ENCODE peak calls at places on chromosome 18, in six cellular contexts. L, M, S, Y, E and T are unnamed samples.

GRCh38 chr18:2854871-2855270 is 8.1 kb downstream of the EMILIN2 start:
- DNase-seq in S (no peak), E (peak), Y (no peak), M (no peak), L (no peak), T (no peak)

GRCh38 chr18:23916338-23916737 is 98.2 kb upstream of the TTC39C start:
- DNase-seq in Y (no peak), S (no peak), E (no peak), M (no peak), L (no peak), T (no peak)

GRCh38 chr18:43312891-43313290 is 35.6 kb upstream of the SYT4 start:
- DNase-seq in Y (no peak), S (no peak), L (no peak), M (no peak), E (no peak), T (peak)

GRCh38 chr18:2083691-2084090 is 487.6 kb downstream of the METTL4 start:
- DNase-seq in M (no peak), S (no peak), E (no peak), L (no peak), Y (no peak), T (no peak)

GRCh38 chr18:323253-323622 is 55.4 kb upstream of the THOC1 start:
- DNase-seq in S (no peak), E (peak), M (peak), Y (peak), L (no peak), T (peak)

GRCh38 chr18:23131693-23132319 is 3.5 kb upstream of the CABLES1 start:
- DNase-seq in L (no peak), S (no peak), E (peak), Y (peak), M (peak), T (peak)

GRCh38 chr18:11872479-11873136 is 21.4 kb downstream of the CHMP1B start:
- DNase-seq in Y (no peak), L (no peak), E (peak), M (no peak), S (no peak), T (peak)

GRCh38 chr18:21903688-21904087 is 163.1 kb downstream of the MIB1 start:
- DNase-seq in L (no peak), E (peak), Y (no peak), M (no peak), S (no peak), T (no peak)

GRCh38 chr18:37547196-37547595 is 18.4 kb downstream of the CELF4 start:
- DNase-seq in E (peak), M (no peak), L (no peak), S (no peak), Y (no peak), T (no peak)

GRCh38 chr18:36419188-36419912 is 121.8 kb downstream of the FHOD3 start:
- DNase-seq in S (no peak), M (no peak), E (no peak), Y (peak), L (no peak), T (no peak)

GRCh38 chr18:33201509-33201926 is 239.0 kb downstream of the CCDC178 start:
- DNase-seq in S (peak), L (no peak), Y (no peak), M (peak), E (peak), T (peak)

GRCh38 chr18:68623342-68623741 is 91.6 kb downstream of the TMX3 start:
- DNase-seq in S (peak), M (peak), E (peak), L (no peak), Y (peak), T (peak)
- TF ChIP-seq CTCF in S (peak), M (peak), E (peak), L (peak), Y (peak), T (peak)

DNA sequence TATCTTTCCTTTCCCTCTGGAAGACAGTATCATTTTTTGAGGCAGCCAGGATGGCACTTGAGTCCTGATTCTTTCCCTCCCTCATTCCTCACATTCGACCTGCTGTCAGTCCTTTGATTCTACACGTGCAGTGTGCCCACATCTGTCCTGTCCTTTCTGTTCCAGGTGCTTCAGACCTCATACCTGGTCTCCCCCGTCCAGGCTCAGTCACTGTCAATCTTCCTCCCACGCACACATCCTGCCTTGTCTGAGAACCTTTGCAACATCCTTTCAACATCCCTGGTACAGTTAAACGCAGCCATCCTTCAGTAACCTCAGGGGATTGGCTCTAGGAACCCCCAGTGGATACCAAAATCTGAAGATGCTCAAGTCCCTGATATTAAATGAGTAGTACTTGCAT is 10.1 kb downstream of the BCL2 start:
- DNase-seq in Y (no peak), L (no peak), S (no peak), M (no peak), E (no peak), T (no peak)
- TF ChIP-seq CTCF in Y (no peak), L (no peak), S (no peak), M (no peak), E (no peak), T (no peak)

GRCh38 chr18:3889803-3890202 is 439.8 kb downstream of the TGIF1 start:
- DNase-seq in M (peak), L (no peak), Y (peak), S (no peak), E (peak), T (peak)

GRCh38 chr18:3879836-3880120 is 429.8 kb downstream of the TGIF1 start:
- DNase-seq in M (no peak), E (no peak), L (no peak), Y (no peak), S (no peak), T (no peak)

GRCh38 chr18:3886575-3887322 is 436.8 kb downstream of the TGIF1 start:
- DNase-seq in S (no peak), L (no peak), Y (no peak), M (no peak), E (no peak), T (no peak)

GRCh38 chr18:3889121-3889520 is 439.1 kb downstream of the TGIF1 start:
- DNase-seq in M (no peak), Y (peak), L (no peak), E (no peak), S (no peak), T (no peak)

GRCh38 chr18:3885209-3885792 is 435.3 kb downstream of the TGIF1 start:
- DNase-seq in E (no peak), M (peak), L (no peak), S (no peak), Y (no peak), T (no peak)
- TF ChIP-seq CTCF in E (peak), M (peak), L (no peak), S (peak), Y (no peak), T (peak)

DNA sequence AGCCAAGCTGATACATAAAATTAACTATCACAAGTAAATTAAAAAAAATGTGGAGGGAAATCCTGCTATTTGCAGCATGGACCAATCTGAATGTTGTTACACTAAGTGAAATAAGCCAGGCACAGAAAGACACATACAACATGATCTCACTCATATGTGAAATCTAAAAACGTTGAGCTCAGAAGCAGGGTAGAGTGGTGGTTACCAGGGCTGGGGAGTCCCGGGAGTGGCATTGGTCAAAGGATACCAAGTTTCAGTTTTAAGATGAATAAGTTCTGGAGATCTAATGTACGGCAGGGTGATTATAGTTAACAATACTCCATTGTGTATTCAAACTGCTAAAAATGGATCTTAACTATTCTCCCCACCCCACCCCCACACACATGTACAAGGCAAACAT is 459.5 kb downstream of the GALR1 start:
- DNase-seq in M (no peak), L (no peak), Y (no peak), E (no peak), S (no peak), T (no peak)
- TF ChIP-seq CTCF in M (no peak), L (no peak), Y (no peak), E (no peak), S (no peak), T (no peak)

GRCh38 chr18:8052237-8052701 is 485.2 kb downstream of the PTPRM start:
- DNase-seq in E (peak), M (peak), S (no peak), Y (peak), L (no peak), T (peak)
- TF ChIP-seq CTCF in E (no peak), M (no peak), S (no peak), Y (no peak), L (peak), T (no peak)

GRCh38 chr18:46448347-46448746 is 208.7 kb downstream of the LOXHD1 start:
- DNase-seq in Y (no peak), M (no peak), S (no peak), L (no peak), E (no peak), T (no peak)

GRCh38 chr18:46447792-46448191 is 209.2 kb downstream of the LOXHD1 start:
- DNase-seq in M (no peak), L (no peak), Y (no peak), S (no peak), E (no peak), T (no peak)

GRCh38 chr18:46449033-46449432 is 208.0 kb downstream of the LOXHD1 start:
- DNase-seq in E (no peak), L (no peak), Y (no peak), M (no peak), S (no peak), T (no peak)

GRCh38 chr18:46447323-46447722 is 209.7 kb downstream of the LOXHD1 start:
- DNase-seq in M (no peak), L (no peak), S (no peak), E (no peak), Y (no peak), T (no peak)

GRCh38 chr18:46445914-46446313 is 211.1 kb downstream of the LOXHD1 start:
- DNase-seq in S (no peak), E (no peak), Y (no peak), M (no peak), L (no peak), T (no peak)
- TF ChIP-seq CTCF in S (no peak), E (no peak), Y (no peak), M (no peak), L (peak), T (no peak)

GRCh38 chr18:58067611-58068010 is 23.6 kb downstream of the NEDD4L start:
- DNase-seq in L (no peak), E (no peak), M (no peak), Y (no peak), S (no peak), T (no peak)
- TF ChIP-seq CTCF in L (no peak), E (no peak), M (no peak), Y (no peak), S (no peak), T (no peak)

GRCh38 chr18:79077181-79077580 is 8.0 kb downstream of the ATP9B start:
- DNase-seq in L (no peak), S (no peak), Y (no peak), M (no peak), E (no peak), T (no peak)
- TF ChIP-seq CTCF in L (no peak), S (no peak), Y (no peak), M (no peak), E (no peak), T (no peak)

GRCh38 chr18:12946549-12947354 is 1.1 kb upstream of the SEH1L start:
- DNase-seq in S (peak), Y (peak), M (peak), E (peak), L (peak), T (peak)
- TF ChIP-seq CTCF in S (no peak), Y (peak), M (no peak), E (no peak), L (no peak), T (no peak)

DNA sequence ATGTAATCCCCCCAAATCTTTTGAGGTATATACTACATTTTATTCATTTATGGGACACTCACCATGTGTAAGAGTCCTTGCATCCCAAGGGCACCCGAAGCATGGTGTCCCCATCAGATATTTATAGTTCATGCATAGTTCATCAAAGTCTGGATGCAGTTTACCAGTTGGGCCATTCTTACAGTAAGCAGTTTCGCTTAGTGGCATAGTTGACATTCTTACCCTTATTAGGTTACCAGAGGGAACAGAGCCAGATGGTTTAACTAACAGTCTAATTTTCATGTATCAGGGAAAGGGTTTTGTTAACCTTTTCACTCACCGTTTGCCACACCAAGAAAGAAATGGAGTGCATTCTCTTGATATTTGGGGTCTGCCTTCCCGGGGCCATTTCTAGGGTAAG is 7.1 kb downstream of the ZNF407 start:
- DNase-seq in Y (peak), E (peak), L (no peak), M (peak), S (no peak), T (no peak)
- TF ChIP-seq CTCF in Y (no peak), E (no peak), L (no peak), M (no peak), S (no peak), T (no peak)